ENCODE peak calls at places on chromosomes 11 and 22, in six cellular contexts. P is stomach, R is psoas muscle, J is body of pancreas, Q is ovary, L is mesendoderm. H is an unnamed sample.

GRCh38 chr11:81979444-81979843 is 754.2 kb downstream of the FAM181B start:
- DNase-seq in P (no peak), R (no peak), J (no peak), Q (no peak), L (no peak), H (no peak)

GRCh38 chr11:46338988-46339666 is 8.1 kb upstream of the DGKZ start:
- DNase-seq in P (no peak), R (peak; percentile 33), J (no peak), Q (no peak), L (peak; percentile 94), H (no peak)

GRCh38 chr11:34721646-34722045 is 100.8 kb downstream of the EHF start:
- DNase-seq in P (no peak), R (no peak), J (no peak), Q (no peak), L (no peak), H (no peak)

GRCh38 chr22:32987081-32987631 is 71.0 kb downstream of the SYN3 start:
- DNase-seq in P (no peak), R (no peak), J (no peak), Q (no peak), L (peak; percentile 94), H (peak; percentile 77)

GRCh38 chr11:19673924-19674390 is 38.7 kb upstream of the NAV2 start:
- DNase-seq in P (no peak), R (peak; percentile 80), J (no peak), Q (peak; percentile 67), L (peak; percentile 68), H (no peak)

GRCh38 chr22:44453441-44454112 is 44.5 kb downstream of the RTL6 start:
- DNase-seq in P (no peak), R (no peak), J (peak; percentile 0), Q (no peak), L (no peak), H (peak; percentile 20)

GRCh38 chr11:121145826-121146225 is 44.8 kb downstream of the TECTA start:
- DNase-seq in P (no peak), R (no peak), J (no peak), Q (no peak), L (no peak), H (no peak)

GRCh38 chr11:46966773-46967172 is 30.2 kb downstream of the CSTPP1 start:
- DNase-seq in P (no peak), R (no peak), J (no peak), Q (no peak), L (no peak), H (no peak)

GRCh38 chr22:27990879-27991278 is 71.8 kb upstream of the PITPNB start:
- DNase-seq in P (peak; percentile 35), R (peak; percentile 80), J (no peak), Q (peak; percentile 52), L (peak; percentile 92), H (peak; percentile 21)

GRCh38 chr11:66789097-66789890 is 53.9 kb upstream of the RCE1 start:
- DNase-seq in P (no peak), R (no peak), J (no peak), Q (no peak), L (peak; percentile 30), H (no peak)

GRCh38 chr11:111938687-111939160 is 1.6 kb downstream of the DIXDC1 start:
- DNase-seq in P (no peak), R (no peak), J (no peak), Q (no peak), L (peak; percentile 77), H (peak; percentile 34)

GRCh38 chr11:74037309-74037708 is 28.4 kb upstream of the UCP3 start:
- DNase-seq in P (no peak), R (no peak), J (no peak), Q (no peak), L (no peak), H (no peak)

GRCh38 chr11:75946531-75947530 is 131.8 kb downstream of the UVRAG start:
- DNase-seq in P (no peak), R (no peak), J (no peak), Q (peak; percentile 36), L (peak; percentile 11), H (no peak)

GRCh38 chr11:31487848-31488247 is 21.6 kb downstream of the IMMP1L start:
- DNase-seq in P (no peak), R (no peak), J (no peak), Q (no peak), L (peak; percentile 68), H (no peak)

GRCh38 chr22:27825174-27825573 is 23.6 kb upstream of the MN1 start:
- DNase-seq in P (no peak), R (no peak), J (no peak), Q (no peak), L (peak; percentile 50), H (no peak)

GRCh38 chr22:23376256-23376655 is 195.9 kb downstream of the BCR start:
- DNase-seq in P (no peak), R (no peak), J (no peak), Q (no peak), L (peak; percentile 79), H (no peak)

GRCh38 chr22:20316844-20317401 is 2.9 kb downstream of the DGCR6L start:
- DNase-seq in P (peak; percentile 10), R (no peak), J (peak; percentile 4), Q (no peak), L (no peak), H (no peak)

GRCh38 chr11:112797072-112797471 is 164.1 kb upstream of the NCAM1 start:
- DNase-seq in P (no peak), R (no peak), J (no peak), Q (no peak), L (peak; percentile 95), H (no peak)

GRCh38 chr11:2515401-2516275 is 70.8 kb downstream of the KCNQ1 start:
- DNase-seq in P (peak; percentile 17), R (peak; percentile 3), J (peak; percentile 8), Q (peak; percentile 17), L (no peak), H (peak; percentile 45)

GRCh38 chr22:27554106-27554814 is 247.3 kb downstream of the MN1 start:
- DNase-seq in P (peak; percentile 30), R (no peak), J (no peak), Q (peak; percentile 78), L (peak; percentile 15), H (no peak)

GRCh38 chr11:29751618-29752017 is 265.2 kb downstream of the KCNA4 start:
- DNase-seq in P (no peak), R (no peak), J (no peak), Q (no peak), L (no peak), H (no peak)

GRCh38 chr11:133821776-133822175 is 23.5 kb downstream of the SPATA19 start:
- DNase-seq in P (peak; percentile 65), R (no peak), J (peak; percentile 55), Q (no peak), L (peak; percentile 90), H (peak; percentile 64)

GRCh38 chr11:34447044-34447443 is 8.3 kb downstream of the CAT start:
- DNase-seq in P (no peak), R (no peak), J (no peak), Q (no peak), L (no peak), H (no peak)

GRCh38 chr11:76694664-76695063 is 24.1 kb upstream of the LRRC32 start:
- DNase-seq in P (no peak), R (no peak), J (no peak), Q (no peak), L (no peak), H (no peak)

GRCh38 chr22:17883356-17883755 is 109.1 kb upstream of the BID start:
- DNase-seq in P (no peak), R (no peak), J (no peak), Q (peak; percentile 3), L (no peak), H (no peak)
- H3K36me3 ChIP-seq in P (peaks cover 96% of the 10 kb centered on the region), R (peaks cover 74% of the 10 kb centered on the region), J (peaks cover 3% of the 10 kb centered on the region), Q (no peaks in the 10 kb centered on the region), L (no peaks in the 10 kb centered on the region), H (peaks cover 53% of the 10 kb centered on the region)

GRCh38 chr22:17703811-17704210 is 65.3 kb downstream of the BCL2L13 start:
- DNase-seq in P (no peak), R (no peak), J (no peak), Q (no peak), L (no peak), H (no peak)

GRCh38 chr22:17698948-17699347 is 60.4 kb downstream of the BCL2L13 start:
- DNase-seq in P (no peak), R (no peak), J (no peak), Q (no peak), L (no peak), H (no peak)

GRCh38 chr22:17699696-17700330 is 61.3 kb downstream of the BCL2L13 start:
- DNase-seq in P (no peak), R (no peak), J (no peak), Q (no peak), L (no peak), H (no peak)

GRCh38 chr22:17695986-17696385 is 57.4 kb downstream of the BCL2L13 start:
- DNase-seq in P (no peak), R (no peak), J (no peak), Q (no peak), L (no peak), H (no peak)

DNA sequence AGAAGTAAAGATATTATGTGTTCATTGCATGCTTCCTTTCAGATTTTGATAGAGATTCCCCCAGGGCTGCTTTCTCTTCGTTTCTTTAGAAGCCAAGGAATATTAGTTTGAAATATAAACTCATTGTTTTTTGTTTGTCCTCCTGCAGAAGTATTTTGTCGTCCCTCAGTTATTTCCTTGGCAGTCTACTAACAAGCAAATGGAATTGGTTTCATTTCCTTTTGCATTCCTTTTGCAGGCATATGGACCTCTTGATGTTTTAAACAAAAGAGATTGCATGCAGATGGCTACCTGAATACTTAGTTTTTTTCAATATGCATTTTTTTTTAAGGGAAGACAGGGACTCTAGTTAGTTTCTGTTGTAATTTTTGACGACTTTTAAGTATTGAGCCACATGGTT is 62.2 kb downstream of the BCL2L13 start:
- DNase-seq in P (no peak), R (no peak), J (no peak), Q (no peak), L (peak; percentile 15), H (no peak)
- H3K27ac ChIP-seq in P (no peak overlapping the region), R (no peak overlapping the region), J (no peak overlapping the region), Q (no peak overlapping the region), L (no peak overlapping the region), H (no peak overlapping the region)

GRCh38 chr22:46176508-46177003 is 26.2 kb downstream of the PPARA start:
- DNase-seq in P (no peak), R (no peak), J (no peak), Q (no peak), L (no peak), H (no peak)

GRCh38 chr22:46180370-46181137 is 30.2 kb downstream of the PPARA start:
- DNase-seq in P (no peak), R (no peak), J (no peak), Q (no peak), L (peak; percentile 40), H (no peak)

GRCh38 chr22:46178755-46179505 is 28.6 kb downstream of the PPARA start:
- DNase-seq in P (no peak), R (no peak), J (no peak), Q (no peak), L (no peak), H (no peak)

GRCh38 chr22:46183733-46184132 is 33.4 kb downstream of the PPARA start:
- DNase-seq in P (no peak), R (no peak), J (no peak), Q (no peak), L (no peak), H (no peak)

GRCh38 chr22:46179748-46180147 is 29.4 kb downstream of the PPARA start:
- DNase-seq in P (no peak), R (no peak), J (no peak), Q (no peak), L (no peak), H (no peak)
- H3K36me3 ChIP-seq in P (peaks cover 68% of the 10 kb centered on the region), R (peaks cover 44% of the 10 kb centered on the region), J (no peaks in the 10 kb centered on the region), Q (no peaks in the 10 kb centered on the region), L (no peaks in the 10 kb centered on the region), H (no peaks in the 10 kb centered on the region)

DNA sequence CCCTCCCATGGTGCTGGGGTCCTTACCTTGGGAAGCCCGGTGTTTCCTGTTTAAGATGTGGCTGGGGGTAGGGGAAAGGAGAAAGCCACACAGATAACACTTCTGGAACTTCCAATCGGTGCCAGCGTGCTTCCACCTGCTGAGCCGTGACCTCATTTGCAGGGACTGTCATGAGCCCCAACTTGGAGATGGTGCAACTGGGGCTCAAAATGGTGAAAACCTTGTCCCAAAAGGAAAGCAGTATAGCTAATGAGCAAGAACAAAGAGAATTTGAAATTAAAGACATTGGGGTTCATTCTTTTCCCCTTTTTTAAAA is 19.0 kb downstream of the TXN2 start:
- DNase-seq in P (no peak), R (no peak), J (no peak), Q (no peak), L (no peak), H (no peak)
- H3K27ac ChIP-seq in P (peak overlapping the region; percentile 79), R (peak overlapping the region; percentile 97), J (peak overlapping the region; percentile 99), Q (no peak overlapping the region), L (peak overlapping the region; percentile 34), H (no peak overlapping the region)